ENCODE peak calls at places on chromosomes 5 and 9, in ten cellular contexts. One of them, this sample, is unnamed.

GRCh38 chr5:84524491-84524890 is 139.8 kb upstream of the EDIL3 start:
- DNase-seq in CD4-positive, CD25-positive, alpha-beta regulatory T cell: no peak
- DNase-seq in right cardiac atrium: no peak
- DNase-seq in coronary artery: no peak
- DNase-seq in ovary: no peak
- DNase-seq in CD8-positive, alpha-beta memory T cell: no peak
- DNase-seq in fibroblast of lung: peak; percentile 54
- DNase-seq in astrocyte: peak; percentile 35
- DNase-seq in thoracic aorta: no peak
- DNase-seq in substantia nigra: no peak
- DNase-seq in this sample: no peak

GRCh38 chr9:75488714-75489100 is 400.4 kb downstream of the OSTF1 start:
- DNase-seq in CD4-positive, CD25-positive, alpha-beta regulatory T cell: no peak
- DNase-seq in right cardiac atrium: no peak
- DNase-seq in coronary artery: no peak
- DNase-seq in ovary: no peak
- DNase-seq in CD8-positive, alpha-beta memory T cell: no peak
- DNase-seq in fibroblast of lung: no peak
- DNase-seq in astrocyte: no peak
- DNase-seq in thoracic aorta: no peak
- DNase-seq in substantia nigra: peak; percentile 3
- DNase-seq in this sample: no peak

GRCh38 chr9:107644774-107645463 is 155.3 kb upstream of the KLF4 start:
- DNase-seq in CD4-positive, CD25-positive, alpha-beta regulatory T cell: no peak
- DNase-seq in right cardiac atrium: peak; percentile 67
- DNase-seq in coronary artery: no peak
- DNase-seq in ovary: no peak
- DNase-seq in CD8-positive, alpha-beta memory T cell: no peak
- DNase-seq in fibroblast of lung: peak; percentile 5
- DNase-seq in astrocyte: no peak
- DNase-seq in thoracic aorta: no peak
- DNase-seq in substantia nigra: no peak
- DNase-seq in this sample: peak; percentile 43

GRCh38 chr9:34995288-34996060 is 5.9 kb downstream of the DNAJB5 start:
- DNase-seq in CD4-positive, CD25-positive, alpha-beta regulatory T cell: no peak
- DNase-seq in right cardiac atrium: peak; percentile 54
- DNase-seq in coronary artery: peak; percentile 73
- DNase-seq in ovary: no peak
- DNase-seq in CD8-positive, alpha-beta memory T cell: no peak
- DNase-seq in fibroblast of lung: peak; percentile 35
- DNase-seq in astrocyte: peak; percentile 41
- DNase-seq in thoracic aorta: no peak
- DNase-seq in substantia nigra: no peak
- DNase-seq in this sample: no peak

GRCh38 chr5:59266410-59266809 is 627.1 kb downstream of the PDE4D start:
- DNase-seq in CD4-positive, CD25-positive, alpha-beta regulatory T cell: no peak
- DNase-seq in right cardiac atrium: no peak
- DNase-seq in coronary artery: no peak
- DNase-seq in ovary: no peak
- DNase-seq in CD8-positive, alpha-beta memory T cell: no peak
- DNase-seq in fibroblast of lung: no peak
- DNase-seq in astrocyte: no peak
- DNase-seq in thoracic aorta: no peak
- DNase-seq in substantia nigra: no peak
- DNase-seq in this sample: no peak

GRCh38 chr9:21070171-21070571 is 7.6 kb downstream of the IFNB1 start:
- DNase-seq in CD4-positive, CD25-positive, alpha-beta regulatory T cell: no peak
- DNase-seq in right cardiac atrium: peak; percentile 21
- DNase-seq in coronary artery: no peak
- DNase-seq in ovary: peak; percentile 49
- DNase-seq in CD8-positive, alpha-beta memory T cell: no peak
- DNase-seq in fibroblast of lung: peak; percentile 96
- DNase-seq in astrocyte: peak; percentile 97
- DNase-seq in thoracic aorta: peak; percentile 36
- DNase-seq in substantia nigra: no peak
- DNase-seq in this sample: peak; percentile 73

GRCh38 chr5:151139015-151139414 is 18.6 kb downstream of the ANXA6 start:
- DNase-seq in CD4-positive, CD25-positive, alpha-beta regulatory T cell: no peak
- DNase-seq in right cardiac atrium: no peak
- DNase-seq in coronary artery: no peak
- DNase-seq in ovary: no peak
- DNase-seq in CD8-positive, alpha-beta memory T cell: peak; percentile 51
- DNase-seq in fibroblast of lung: no peak
- DNase-seq in astrocyte: no peak
- DNase-seq in thoracic aorta: no peak
- DNase-seq in substantia nigra: no peak
- DNase-seq in this sample: no peak

GRCh38 chr5:33282157-33282556 is 158.6 kb upstream of the TARS1 start:
- DNase-seq in CD4-positive, CD25-positive, alpha-beta regulatory T cell: no peak
- DNase-seq in right cardiac atrium: no peak
- DNase-seq in coronary artery: no peak
- DNase-seq in ovary: no peak
- DNase-seq in CD8-positive, alpha-beta memory T cell: no peak
- DNase-seq in fibroblast of lung: no peak
- DNase-seq in astrocyte: no peak
- DNase-seq in thoracic aorta: no peak
- DNase-seq in substantia nigra: no peak
- DNase-seq in this sample: no peak

GRCh38 chr5:53001541-53001940 is 12.4 kb downstream of the ITGA2 start:
- DNase-seq in CD4-positive, CD25-positive, alpha-beta regulatory T cell: no peak
- DNase-seq in right cardiac atrium: no peak
- DNase-seq in coronary artery: no peak
- DNase-seq in ovary: no peak
- DNase-seq in CD8-positive, alpha-beta memory T cell: no peak
- DNase-seq in fibroblast of lung: no peak
- DNase-seq in astrocyte: no peak
- DNase-seq in thoracic aorta: no peak
- DNase-seq in substantia nigra: no peak
- DNase-seq in this sample: no peak

GRCh38 chr5:52996966-52997365 is 7.8 kb downstream of the ITGA2 start:
- DNase-seq in CD4-positive, CD25-positive, alpha-beta regulatory T cell: no peak
- DNase-seq in right cardiac atrium: no peak
- DNase-seq in coronary artery: no peak
- DNase-seq in ovary: no peak
- DNase-seq in CD8-positive, alpha-beta memory T cell: no peak
- DNase-seq in fibroblast of lung: no peak
- DNase-seq in astrocyte: no peak
- DNase-seq in thoracic aorta: no peak
- DNase-seq in substantia nigra: no peak
- DNase-seq in this sample: no peak

GRCh38 chr5:52997424-52997823 is 8.3 kb downstream of the ITGA2 start:
- DNase-seq in CD4-positive, CD25-positive, alpha-beta regulatory T cell: no peak
- DNase-seq in right cardiac atrium: no peak
- DNase-seq in coronary artery: no peak
- DNase-seq in ovary: no peak
- DNase-seq in CD8-positive, alpha-beta memory T cell: no peak
- DNase-seq in fibroblast of lung: no peak
- DNase-seq in astrocyte: no peak
- DNase-seq in thoracic aorta: no peak
- DNase-seq in substantia nigra: peak; percentile 15
- DNase-seq in this sample: no peak

GRCh38 chr5:52999357-52999949 is 10.3 kb downstream of the ITGA2 start:
- DNase-seq in CD4-positive, CD25-positive, alpha-beta regulatory T cell: no peak
- DNase-seq in right cardiac atrium: no peak
- DNase-seq in coronary artery: no peak
- DNase-seq in ovary: no peak
- DNase-seq in CD8-positive, alpha-beta memory T cell: no peak
- DNase-seq in fibroblast of lung: no peak
- DNase-seq in astrocyte: no peak
- DNase-seq in thoracic aorta: no peak
- DNase-seq in substantia nigra: no peak
- DNase-seq in this sample: no peak

DNA sequence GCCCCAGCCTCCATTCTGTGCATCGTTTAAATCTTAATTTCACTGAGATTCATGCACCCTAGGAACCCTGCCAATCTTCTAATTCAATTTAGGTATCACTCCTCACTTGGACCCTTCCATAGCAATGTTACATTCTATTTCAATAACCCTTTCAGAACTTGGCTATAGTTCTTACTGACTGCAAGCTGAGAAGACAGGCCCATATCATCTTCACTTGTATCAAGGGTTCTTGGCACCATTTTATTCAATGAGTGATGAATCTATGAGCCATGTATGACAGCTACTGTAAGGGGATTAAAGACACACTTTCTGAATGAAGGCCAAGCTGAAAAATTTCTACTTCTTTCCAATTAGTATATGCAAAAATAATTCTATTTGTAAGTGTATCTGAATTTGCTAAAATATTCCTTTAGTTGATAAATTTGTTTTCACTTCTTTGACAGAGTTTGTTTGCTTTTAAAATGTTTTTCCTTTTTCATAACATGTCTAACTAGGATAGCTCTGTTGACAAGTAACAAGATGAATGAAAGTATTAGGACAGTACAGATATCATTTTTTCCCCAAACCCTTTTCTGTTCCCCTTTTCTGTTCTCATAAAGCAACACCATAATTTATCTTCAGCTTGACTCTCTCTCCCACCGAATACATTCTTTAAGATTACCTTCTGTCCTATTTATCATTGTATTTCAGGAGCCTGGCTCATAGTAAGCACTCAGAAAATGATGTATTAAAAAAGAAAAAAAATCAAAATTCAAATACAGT is 9.6 kb downstream of the ITGA2 start:
- DNase-seq in CD4-positive, CD25-positive, alpha-beta regulatory T cell: no peak
- DNase-seq in right cardiac atrium: no peak
- DNase-seq in coronary artery: no peak
- DNase-seq in ovary: no peak
- DNase-seq in CD8-positive, alpha-beta memory T cell: no peak
- DNase-seq in fibroblast of lung: no peak
- DNase-seq in astrocyte: no peak
- DNase-seq in thoracic aorta: no peak
- DNase-seq in substantia nigra: no peak
- DNase-seq in this sample: no peak
- H3K27ac ChIP-seq in CD4-positive, CD25-positive, alpha-beta regulatory T cell: no peak overlapping the region
- H3K27ac ChIP-seq in right cardiac atrium: no peak overlapping the region
- H3K27ac ChIP-seq in coronary artery: no peak overlapping the region
- H3K27ac ChIP-seq in ovary: no peak overlapping the region
- H3K27ac ChIP-seq in CD8-positive, alpha-beta memory T cell: no peak overlapping the region
- H3K27ac ChIP-seq in fibroblast of lung: peak overlapping the region; percentile 43
- H3K27ac ChIP-seq in astrocyte: no peak overlapping the region
- H3K27ac ChIP-seq in thoracic aorta: no peak overlapping the region
- H3K27ac ChIP-seq in substantia nigra: peak overlapping the region; percentile 93
- H3K27ac ChIP-seq in this sample: no peak overlapping the region

DNA sequence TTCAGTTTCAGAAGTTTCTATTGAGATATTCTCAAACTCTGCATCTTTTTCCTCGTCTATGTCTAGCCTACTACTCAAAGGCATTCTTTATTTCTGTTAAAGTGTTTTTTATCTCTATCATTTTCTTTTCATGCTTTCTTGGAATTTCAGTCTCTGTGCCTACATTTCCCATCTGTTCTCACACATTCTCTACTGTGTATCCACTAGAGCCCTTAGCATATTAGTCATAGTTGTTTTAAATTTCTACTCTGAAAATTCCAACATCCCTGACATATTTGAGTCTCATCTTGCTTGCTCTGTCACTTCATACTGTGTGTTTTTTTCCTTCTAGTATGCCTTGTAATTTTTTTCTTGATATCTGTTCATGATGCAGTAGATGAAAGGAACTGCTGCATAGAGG is 60.3 kb upstream of the GNA14 start:
- DNase-seq in CD4-positive, CD25-positive, alpha-beta regulatory T cell: no peak
- DNase-seq in right cardiac atrium: no peak
- DNase-seq in coronary artery: no peak
- DNase-seq in ovary: no peak
- DNase-seq in CD8-positive, alpha-beta memory T cell: no peak
- DNase-seq in fibroblast of lung: peak; percentile 44
- DNase-seq in astrocyte: peak; percentile 83
- DNase-seq in thoracic aorta: no peak
- DNase-seq in substantia nigra: no peak
- DNase-seq in this sample: no peak
- H3K27ac ChIP-seq in CD4-positive, CD25-positive, alpha-beta regulatory T cell: no peak overlapping the region
- H3K27ac ChIP-seq in right cardiac atrium: no peak overlapping the region
- H3K27ac ChIP-seq in coronary artery: no peak overlapping the region
- H3K27ac ChIP-seq in ovary: no peak overlapping the region
- H3K27ac ChIP-seq in CD8-positive, alpha-beta memory T cell: no peak overlapping the region
- H3K27ac ChIP-seq in fibroblast of lung: peak overlapping the region; percentile 52
- H3K27ac ChIP-seq in astrocyte: peak overlapping the region; percentile 75
- H3K27ac ChIP-seq in thoracic aorta: peak overlapping the region; percentile 52
- H3K27ac ChIP-seq in substantia nigra: no peak overlapping the region
- H3K27ac ChIP-seq in this sample: no peak overlapping the region

GRCh38 chr5:11528720-11529119 is 375.5 kb downstream of the CTNND2 start:
- DNase-seq in CD4-positive, CD25-positive, alpha-beta regulatory T cell: no peak
- DNase-seq in right cardiac atrium: peak; percentile 18
- DNase-seq in coronary artery: no peak
- DNase-seq in ovary: no peak
- DNase-seq in CD8-positive, alpha-beta memory T cell: no peak
- DNase-seq in fibroblast of lung: no peak
- DNase-seq in astrocyte: no peak
- DNase-seq in thoracic aorta: no peak
- DNase-seq in substantia nigra: no peak
- DNase-seq in this sample: peak; percentile 50

GRCh38 chr5:11527994-11528393 is 376.3 kb downstream of the CTNND2 start:
- DNase-seq in CD4-positive, CD25-positive, alpha-beta regulatory T cell: no peak
- DNase-seq in right cardiac atrium: no peak
- DNase-seq in coronary artery: no peak
- DNase-seq in ovary: no peak
- DNase-seq in CD8-positive, alpha-beta memory T cell: no peak
- DNase-seq in fibroblast of lung: no peak
- DNase-seq in astrocyte: no peak
- DNase-seq in thoracic aorta: no peak
- DNase-seq in substantia nigra: no peak
- DNase-seq in this sample: no peak

DNA sequence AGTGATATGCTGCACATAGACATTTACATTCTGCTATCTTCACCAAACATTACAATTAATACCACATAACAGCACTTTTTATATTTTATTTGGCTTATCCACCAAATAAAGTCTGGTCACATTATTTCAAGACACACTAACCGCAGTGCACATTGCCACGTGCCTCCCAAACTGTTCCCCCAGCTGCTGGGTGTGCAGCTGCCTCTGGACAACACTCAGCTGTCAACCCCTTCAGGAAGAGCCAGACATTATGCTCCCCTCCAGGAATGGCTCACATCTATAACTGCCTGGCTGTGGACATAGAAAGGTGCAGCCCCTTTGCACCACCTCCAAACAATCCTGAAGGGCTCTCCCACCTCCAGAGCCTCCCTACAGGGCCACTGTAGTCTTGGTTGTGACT is 372.4 kb downstream of the CTNND2 start:
- DNase-seq in CD4-positive, CD25-positive, alpha-beta regulatory T cell: no peak
- DNase-seq in right cardiac atrium: no peak
- DNase-seq in coronary artery: no peak
- DNase-seq in ovary: no peak
- DNase-seq in CD8-positive, alpha-beta memory T cell: no peak
- DNase-seq in fibroblast of lung: no peak
- DNase-seq in astrocyte: no peak
- DNase-seq in thoracic aorta: no peak
- DNase-seq in substantia nigra: no peak
- DNase-seq in this sample: peak; percentile 8
- H3K27ac ChIP-seq in CD4-positive, CD25-positive, alpha-beta regulatory T cell: no peak overlapping the region
- H3K27ac ChIP-seq in right cardiac atrium: no peak overlapping the region
- H3K27ac ChIP-seq in coronary artery: no peak overlapping the region
- H3K27ac ChIP-seq in ovary: no peak overlapping the region
- H3K27ac ChIP-seq in CD8-positive, alpha-beta memory T cell: no peak overlapping the region
- H3K27ac ChIP-seq in fibroblast of lung: no peak overlapping the region
- H3K27ac ChIP-seq in astrocyte: no peak overlapping the region
- H3K27ac ChIP-seq in thoracic aorta: no peak overlapping the region
- H3K27ac ChIP-seq in substantia nigra: no peak overlapping the region
- H3K27ac ChIP-seq in this sample: no peak overlapping the region

DNA sequence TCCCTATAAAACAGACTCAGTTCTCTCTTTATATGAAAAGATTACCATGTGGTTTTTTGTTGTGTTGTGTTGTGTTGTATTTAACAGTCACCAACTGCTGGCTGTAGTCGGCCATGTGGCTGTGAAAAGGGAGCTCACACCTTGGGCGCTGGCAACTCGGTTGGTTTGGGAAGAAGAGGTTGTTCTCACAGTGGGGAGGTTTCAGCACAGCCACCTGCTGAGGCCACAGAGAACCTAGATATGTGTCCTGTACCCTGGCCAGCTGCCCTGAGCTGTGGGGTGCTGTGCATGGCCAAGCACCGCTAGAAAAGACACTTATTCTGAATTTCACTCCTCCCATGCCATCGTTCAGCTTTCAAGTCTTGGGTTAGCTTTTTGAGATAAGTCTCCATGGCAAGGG is 58.8 kb downstream of the SYK start:
- DNase-seq in CD4-positive, CD25-positive, alpha-beta regulatory T cell: no peak
- DNase-seq in right cardiac atrium: no peak
- DNase-seq in coronary artery: no peak
- DNase-seq in ovary: no peak
- DNase-seq in CD8-positive, alpha-beta memory T cell: no peak
- DNase-seq in fibroblast of lung: no peak
- DNase-seq in astrocyte: no peak
- DNase-seq in thoracic aorta: no peak
- DNase-seq in substantia nigra: no peak
- DNase-seq in this sample: no peak
- H3K27ac ChIP-seq in CD4-positive, CD25-positive, alpha-beta regulatory T cell: no peak overlapping the region
- H3K27ac ChIP-seq in right cardiac atrium: no peak overlapping the region
- H3K27ac ChIP-seq in coronary artery: no peak overlapping the region
- H3K27ac ChIP-seq in ovary: no peak overlapping the region
- H3K27ac ChIP-seq in CD8-positive, alpha-beta memory T cell: no peak overlapping the region
- H3K27ac ChIP-seq in fibroblast of lung: no peak overlapping the region
- H3K27ac ChIP-seq in astrocyte: no peak overlapping the region
- H3K27ac ChIP-seq in thoracic aorta: no peak overlapping the region
- H3K27ac ChIP-seq in substantia nigra: no peak overlapping the region
- H3K27ac ChIP-seq in this sample: no peak overlapping the region

This sample was measured in heart right ventricle.